ENCODE peak calls at places on chromosomes 16 and 17, in six cellular contexts. S is GM12878, P is ovary, A is keratinocyte, K is kidney, R is esophagus muscularis mucosa. N is an unnamed sample.

GRCh38 chr17:80096531-80097306 is 4.7 kb upstream of the GAA start:
- DNase-seq in A (no peak), R (no peak), K (peak; percentile 51), S (no peak), P (no peak), N (peak; percentile 10)

GRCh38 chr16:4477966-4478365 is 1.8 kb downstream of the HMOX2 start:
- DNase-seq in R (no peak), A (no peak), P (no peak), S (no peak), K (no peak), N (peak; percentile 71)

GRCh38 chr17:13931111-13931526 is 138.2 kb upstream of the COX10 start:
- DNase-seq in R (peak; percentile 57), K (no peak), P (no peak), S (no peak), A (no peak), N (no peak)

GRCh38 chr16:65336169-65336568 is 214.3 kb upstream of the CDH11 start:
- DNase-seq in A (peak; percentile 48), K (no peak), R (no peak), P (no peak), S (no peak), N (peak; percentile 51)

GRCh38 chr16:4387769-4388168 is 16.1 kb downstream of the VASN start:
- DNase-seq in A (no peak), S (no peak), R (no peak), K (peak; percentile 78), P (no peak), N (no peak)

GRCh38 chr17:82380860-82381702 is 9.5 kb downstream of the UTS2R start:
- DNase-seq in P (no peak), A (no peak), R (no peak), K (no peak), S (no peak), N (peak; percentile 38)

GRCh38 chr16:46706642-46707041 is 17.2 kb downstream of the ORC6 start:
- DNase-seq in R (no peak), S (no peak), K (no peak), A (no peak), P (no peak), N (no peak)

GRCh38 chr16:4603624-4604170 is 11.0 kb downstream of the UBALD1 start:
- DNase-seq in K (no peak), S (no peak), A (no peak), P (no peak), R (no peak), N (no peak)

GRCh38 chr17:65202833-65203571 is 65.8 kb downstream of the RGS9 start:
- DNase-seq in P (no peak), R (no peak), S (no peak), A (no peak), K (no peak), N (no peak)

GRCh38 chr16:88982286-88983084 is 5.5 kb upstream of the CBFA2T3 start:
- DNase-seq in R (no peak), A (no peak), K (no peak), P (no peak), S (no peak), N (no peak)

GRCh38 chr17:66458782-66459181 is 156.4 kb downstream of the PRKCA start:
- DNase-seq in A (no peak), P (no peak), S (no peak), R (no peak), K (no peak), N (no peak)

GRCh38 chr17:63973930-63974593 is 1.3 kb upstream of the SCN4A start:
- DNase-seq in R (no peak), K (peak; percentile 90), S (no peak), A (peak; percentile 32), P (peak; percentile 11), N (no peak)

GRCh38 chr17:42184717-42185496 is at the start of gene HCRT:
- DNase-seq in P (no peak), A (no peak), K (no peak), S (no peak), R (no peak), N (no peak)

GRCh38 chr16:64736887-64737286 is 385.0 kb downstream of the CDH11 start:
- DNase-seq in R (no peak), P (no peak), S (no peak), A (no peak), K (no peak), N (no peak)

GRCh38 chr16:46569231-46569735 is 51.9 kb downstream of the SHCBP1 start:
- DNase-seq in A (no peak), K (no peak), S (no peak), P (no peak), R (no peak), N (no peak)

GRCh38 chr17:57862410-57862989 is 12.7 kb upstream of the MRPS23 start:
- DNase-seq in S (no peak), R (no peak), A (no peak), K (no peak), P (no peak), N (no peak)

GRCh38 chr17:3532106-3532858 is 25.3 kb downstream of the TRPV3 start:
- DNase-seq in K (peak; percentile 65), P (no peak), R (no peak), S (no peak), A (no peak), N (no peak)

GRCh38 chr17:65078441-65079160 is 22.1 kb upstream of the GNA13 start:
- DNase-seq in A (no peak), P (no peak), K (no peak), S (no peak), R (no peak), N (peak; percentile 52)

GRCh38 chr17:73343739-73344454 is 32.1 kb upstream of the CDC42EP4 start:
- DNase-seq in P (no peak), K (no peak), A (no peak), S (no peak), R (no peak), N (peak; percentile 39)

GRCh38 chr17:41645371-41646063 is 21.1 kb upstream of the KRT17 start:
- DNase-seq in P (no peak), S (no peak), K (no peak), R (no peak), A (no peak), N (peak; percentile 51)

GRCh38 chr16:10668322-10669045 is 26.2 kb downstream of the TEKT5 start:
- DNase-seq in R (no peak), K (no peak), S (no peak), P (no peak), A (no peak), N (peak; percentile 16)

GRCh38 chr16:19810817-19811731 is 73.6 kb downstream of the GPRC5B start:
- DNase-seq in K (no peak), R (no peak), P (no peak), S (no peak), A (peak; percentile 55), N (peak; percentile 49)

DNA sequence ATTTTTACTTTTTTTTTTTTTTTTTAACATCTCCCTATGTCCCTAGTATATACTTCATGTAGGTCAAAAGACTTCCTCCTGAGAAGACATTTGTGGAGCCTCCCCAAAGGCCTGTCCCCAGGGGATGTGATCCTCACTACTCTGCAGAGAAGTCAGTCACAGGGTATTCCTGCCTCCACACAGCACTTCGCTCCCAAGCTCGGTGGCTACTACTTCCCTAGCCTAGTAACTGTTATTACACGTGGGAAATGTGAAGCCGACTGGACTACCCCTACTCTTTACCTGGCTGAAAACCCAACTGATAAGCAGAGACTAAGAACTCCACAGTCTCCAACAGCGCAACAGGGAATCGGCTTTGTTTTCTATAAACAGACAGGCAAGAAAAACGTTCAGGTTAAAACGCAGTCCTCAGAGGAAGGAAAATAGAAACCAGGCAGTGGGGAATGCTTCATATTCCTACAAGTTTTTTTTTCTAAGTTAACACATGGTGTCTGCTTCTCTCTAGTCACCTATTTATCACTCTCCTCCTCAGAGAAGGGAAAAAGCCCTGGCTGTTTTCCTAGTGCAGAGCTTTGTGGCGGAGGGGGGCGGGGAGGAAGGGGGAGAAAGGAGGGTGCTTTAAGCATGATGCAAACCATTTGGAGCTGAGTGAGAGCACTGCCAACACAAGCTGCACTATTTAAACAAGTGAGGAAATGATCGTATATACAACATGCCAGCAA is 117.0 kb downstream of the HIC1 start:
- DNase-seq in R (peak; percentile 95), K (peak; percentile 85), S (no peak), A (no peak), P (peak; percentile 85), N (peak; percentile 94)
- H3K4me3 ChIP-seq in R (peak overlapping the region; percentile 33), K (no peak overlapping the region), S (no peak overlapping the region), A (peak overlapping the region; percentile 37), P (no peak overlapping the region), N (peak overlapping the region; percentile 66)

GRCh38 chr17:40020146-40020545 is 4.9 kb downstream of the CSF3 start:
- DNase-seq in K (no peak), P (no peak), R (no peak), A (no peak), S (no peak), N (no peak)
- H3K4me1 ChIP-seq in K (peaks cover 7% of the 10 kb centered on the region), P (peaks cover 23% of the 10 kb centered on the region), R (peaks cover 77% of the 10 kb centered on the region), A (peaks cover 48% of the 10 kb centered on the region), S (peaks cover 4% of the 10 kb centered on the region), N (peaks cover 25% of the 10 kb centered on the region)

GRCh38 chr16:79595261-79595660 is 5.3 kb downstream of the MAF start:
- DNase-seq in R (no peak), A (no peak), K (no peak), S (no peak), P (no peak), N (no peak)

GRCh38 chr16:79597775-79598174 is 2.8 kb downstream of the MAF start:
- DNase-seq in R (no peak), S (no peak), K (no peak), P (no peak), A (no peak), N (no peak)

GRCh38 chr16:79593754-79594153 is 6.8 kb downstream of the MAF start:
- DNase-seq in P (no peak), R (no peak), K (no peak), A (no peak), S (no peak), N (no peak)

GRCh38 chr16:79597277-79597676 is 3.3 kb downstream of the MAF start:
- DNase-seq in K (no peak), P (no peak), S (no peak), A (no peak), R (no peak), N (no peak)

DNA sequence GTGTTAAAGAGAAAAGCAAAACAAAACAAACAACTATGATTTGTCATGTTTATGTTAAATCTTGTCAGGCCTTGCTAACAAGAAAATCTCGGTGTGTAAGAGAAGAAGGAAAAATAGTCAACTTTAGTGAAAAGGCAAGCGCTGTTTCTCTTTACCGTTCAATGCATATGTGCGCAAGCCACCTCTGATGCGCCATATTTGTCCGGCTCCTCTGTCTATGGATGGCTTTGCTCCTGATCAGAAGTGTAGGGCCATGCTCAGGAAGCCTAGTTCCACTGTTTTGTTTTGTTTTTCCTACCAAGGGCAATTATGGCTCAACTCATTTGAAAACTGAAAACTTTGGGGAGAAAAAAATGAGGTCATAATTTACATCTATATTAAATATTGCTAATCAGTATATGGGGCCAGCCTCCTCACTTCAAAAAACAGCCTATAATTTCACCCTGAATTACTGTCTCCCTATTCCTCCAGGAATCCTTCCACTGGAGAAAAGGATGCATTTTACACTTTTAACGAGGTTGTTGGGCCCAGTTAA is 4.6 kb downstream of the MAF start:
- DNase-seq in A (no peak), P (no peak), K (no peak), S (no peak), R (no peak), N (no peak)
- H3K4me3 ChIP-seq in A (peak overlapping the region; percentile 73), P (peak overlapping the region; percentile 73), K (peak overlapping the region; percentile 97), S (no peak overlapping the region), R (peak overlapping the region; percentile 68), N (peak overlapping the region; percentile 96)

DNA sequence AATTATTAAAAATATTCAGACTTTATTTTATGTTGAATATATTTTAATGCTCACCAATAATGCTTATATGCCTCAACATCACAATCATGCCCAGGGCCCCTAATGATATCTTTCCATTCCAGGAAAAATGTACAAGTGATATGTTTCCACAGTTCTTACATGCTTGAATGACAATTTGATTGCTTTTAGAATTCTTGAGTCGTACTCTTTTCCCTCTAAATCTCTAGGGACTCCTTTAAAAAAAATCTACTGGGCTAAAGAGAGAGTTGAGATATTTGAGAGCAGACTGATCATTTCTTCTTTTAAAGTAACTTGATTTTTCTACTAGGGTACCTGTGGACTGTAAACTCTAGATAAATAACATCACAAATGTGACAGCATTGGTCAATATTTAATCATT is 18.2 kb upstream of the HLF start:
- DNase-seq in A (no peak), K (no peak), R (no peak), P (no peak), S (no peak), N (no peak)
- H3K4me1 ChIP-seq in A (no peaks in the 10 kb centered on the region), K (no peaks in the 10 kb centered on the region), R (no peaks in the 10 kb centered on the region), P (no peaks in the 10 kb centered on the region), S (no peaks in the 10 kb centered on the region), N (no peaks in the 10 kb centered on the region)